ENCODE peak calls at places on chromosomes 13 and 19, in four cellular contexts. One of them, this sample, is unnamed.

GRCh38 chr13:101499406-101499805 is 46.9 kb downstream of the ITGBL1 start:
- DNase-seq in naive thymus-derived CD8-positive, alpha-beta T cell: no peak
- DNase-seq in SW 1271: no peak
- DNase-seq in dermis blood vessel endothelial cell: no peak
- DNase-seq in this sample: no peak

GRCh38 chr13:33757713-33758112 is 60.2 kb upstream of the RFC3 start:
- DNase-seq in SW 1271: no peak
- DNase-seq in naive thymus-derived CD8-positive, alpha-beta T cell: no peak
- DNase-seq in dermis blood vessel endothelial cell: no peak
- DNase-seq in this sample: no peak

GRCh38 chr13:89726690-89727435 is 1620.6 kb upstream of the MIR17HG start:
- DNase-seq in naive thymus-derived CD8-positive, alpha-beta T cell: no peak
- DNase-seq in SW 1271: no peak
- DNase-seq in dermis blood vessel endothelial cell: peak
- DNase-seq in this sample: no peak

GRCh38 chr19:46049597-46049996 is 8.8 kb upstream of the IGFL4 start:
- DNase-seq in dermis blood vessel endothelial cell: no peak
- DNase-seq in SW 1271: no peak
- DNase-seq in naive thymus-derived CD8-positive, alpha-beta T cell: no peak
- DNase-seq in this sample: no peak

GRCh38 chr13:112457485-112457884 is 81.3 kb downstream of the SPACA7 start:
- DNase-seq in SW 1271: no peak
- DNase-seq in dermis blood vessel endothelial cell: no peak
- DNase-seq in naive thymus-derived CD8-positive, alpha-beta T cell: no peak
- DNase-seq in this sample: no peak

GRCh38 chr13:26208292-26208691 is 13.8 kb downstream of the RNF6 start:
- DNase-seq in SW 1271: no peak
- DNase-seq in dermis blood vessel endothelial cell: no peak
- DNase-seq in naive thymus-derived CD8-positive, alpha-beta T cell: no peak
- DNase-seq in this sample: no peak

GRCh38 chr13:27954406-27954851 is 14.7 kb downstream of the CDX2 start:
- DNase-seq in naive thymus-derived CD8-positive, alpha-beta T cell: peak
- DNase-seq in dermis blood vessel endothelial cell: peak
- DNase-seq in SW 1271: no peak
- DNase-seq in this sample: no peak

GRCh38 chr19:50030225-50030624 is 4.4 kb downstream of the ZNF473 start:
- DNase-seq in SW 1271: no peak
- DNase-seq in naive thymus-derived CD8-positive, alpha-beta T cell: no peak
- DNase-seq in dermis blood vessel endothelial cell: no peak
- DNase-seq in this sample: no peak

GRCh38 chr13:111005808-111006494 is 91.1 kb upstream of the ANKRD10 start:
- DNase-seq in dermis blood vessel endothelial cell: peak
- DNase-seq in SW 1271: no peak
- DNase-seq in naive thymus-derived CD8-positive, alpha-beta T cell: no peak
- DNase-seq in this sample: no peak

GRCh38 chr13:112765734-112766133 is 75.9 kb downstream of the ATP11A start:
- DNase-seq in naive thymus-derived CD8-positive, alpha-beta T cell: no peak
- DNase-seq in dermis blood vessel endothelial cell: no peak
- DNase-seq in SW 1271: no peak
- DNase-seq in this sample: no peak

GRCh38 chr19:51016798-51017683 is 2.5 kb downstream of the KLK10 start:
- DNase-seq in dermis blood vessel endothelial cell: peak
- DNase-seq in naive thymus-derived CD8-positive, alpha-beta T cell: no peak
- DNase-seq in SW 1271: peak
- DNase-seq in this sample: peak

GRCh38 chr19:35673121-35673804 is 6.9 kb downstream of the UPK1A start:
- DNase-seq in dermis blood vessel endothelial cell: peak
- DNase-seq in naive thymus-derived CD8-positive, alpha-beta T cell: peak
- DNase-seq in SW 1271: peak
- DNase-seq in this sample: no peak

GRCh38 chr13:20192470-20193141 is at the start of gene GJB2:
- DNase-seq in naive thymus-derived CD8-positive, alpha-beta T cell: peak
- DNase-seq in SW 1271: no peak
- DNase-seq in dermis blood vessel endothelial cell: no peak
- DNase-seq in this sample: no peak

GRCh38 chr13:112721198-112722104 is 31.6 kb downstream of the ATP11A start:
- DNase-seq in SW 1271: no peak
- DNase-seq in dermis blood vessel endothelial cell: no peak
- DNase-seq in naive thymus-derived CD8-positive, alpha-beta T cell: no peak
- DNase-seq in this sample: no peak

GRCh38 chr13:96804186-96804585 is 190.1 kb downstream of the OXGR1 start:
- DNase-seq in SW 1271: no peak
- DNase-seq in dermis blood vessel endothelial cell: no peak
- DNase-seq in naive thymus-derived CD8-positive, alpha-beta T cell: no peak
- DNase-seq in this sample: no peak

GRCh38 chr19:17385878-17386611 is 8.0 kb downstream of the CCDC194 start:
- DNase-seq in dermis blood vessel endothelial cell: peak
- DNase-seq in naive thymus-derived CD8-positive, alpha-beta T cell: peak
- DNase-seq in SW 1271: no peak
- DNase-seq in this sample: peak

GRCh38 chr19:55385236-55385748 is 440 bp upstream of the RPL28 start:
- DNase-seq in SW 1271: peak
- DNase-seq in naive thymus-derived CD8-positive, alpha-beta T cell: peak
- DNase-seq in dermis blood vessel endothelial cell: peak
- DNase-seq in this sample: peak

GRCh38 chr19:46613525-46613924 is 11.4 kb downstream of the PTGIR start:
- DNase-seq in dermis blood vessel endothelial cell: no peak
- DNase-seq in naive thymus-derived CD8-positive, alpha-beta T cell: no peak
- DNase-seq in SW 1271: no peak
- DNase-seq in this sample: no peak

GRCh38 chr13:74687452-74688180 is 553.4 kb upstream of the KLF12 start:
- DNase-seq in naive thymus-derived CD8-positive, alpha-beta T cell: no peak
- DNase-seq in SW 1271: no peak
- DNase-seq in dermis blood vessel endothelial cell: peak
- DNase-seq in this sample: no peak

GRCh38 chr13:94416454-94417080 is 62.9 kb downstream of the DCT start:
- DNase-seq in SW 1271: no peak
- DNase-seq in naive thymus-derived CD8-positive, alpha-beta T cell: no peak
- DNase-seq in dermis blood vessel endothelial cell: peak
- DNase-seq in this sample: no peak

GRCh38 chr19:43667524-43668405 is 2.2 kb downstream of the PLAUR start:
- DNase-seq in dermis blood vessel endothelial cell: peak
- DNase-seq in naive thymus-derived CD8-positive, alpha-beta T cell: no peak
- DNase-seq in SW 1271: no peak
- DNase-seq in this sample: no peak

GRCh38 chr13:51534075-51534817 is 50.0 kb upstream of the WDFY2 start:
- DNase-seq in naive thymus-derived CD8-positive, alpha-beta T cell: peak
- DNase-seq in dermis blood vessel endothelial cell: no peak
- DNase-seq in SW 1271: no peak
- DNase-seq in this sample: peak

GRCh38 chr13:93249259-93249917 is 22.8 kb downstream of the GPC6 start:
- DNase-seq in naive thymus-derived CD8-positive, alpha-beta T cell: no peak
- DNase-seq in SW 1271: peak
- DNase-seq in dermis blood vessel endothelial cell: no peak
- DNase-seq in this sample: no peak

GRCh38 chr13:31394491-31394890 is 194.7 kb downstream of the B3GLCT start:
- DNase-seq in dermis blood vessel endothelial cell: no peak
- DNase-seq in naive thymus-derived CD8-positive, alpha-beta T cell: no peak
- DNase-seq in SW 1271: no peak
- DNase-seq in this sample: no peak